ENCODE peak calls at places on chromosome 19, in ten cellular contexts. I, P, U, F, R, V, Q, T, D and L are unnamed samples.

GRCh38 chr19:56477429-56478338 is 539 bp upstream of the ZNF667 start:
- DNase-seq in V (peak), R (peak), D (peak), F (no peak), T (peak), I (no peak), P (peak), U (peak), Q (peak), L (peak)

GRCh38 chr19:41808663-41809566 is 12.5 kb downstream of the CEACAM3 start:
- DNase-seq in P (no peak), I (no peak), V (no peak), T (no peak), R (peak), D (no peak), Q (no peak), F (no peak), U (no peak), L (no peak)

GRCh38 chr19:2332341-2333026 is 4.0 kb downstream of the SPPL2B start:
- DNase-seq in T (no peak), V (no peak), P (no peak), R (peak), U (no peak), D (no peak), I (peak), F (peak), Q (no peak), L (peak)

GRCh38 chr19:51364200-51365106 is 1.7 kb downstream of the ETFB start:
- DNase-seq in F (no peak), R (no peak), I (peak), V (no peak), P (no peak), Q (no peak), U (peak), T (no peak), D (no peak), L (no peak)

GRCh38 chr19:39097721-39098120 is 13.6 kb downstream of the ACP7 start:
- DNase-seq in V (no peak), T (no peak), U (no peak), R (no peak), F (no peak), P (no peak), D (no peak), Q (no peak), I (no peak), L (no peak)

GRCh38 chr19:35030257-35031071 is at the start of gene SCN1B:
- DNase-seq in T (no peak), R (peak), F (peak), U (no peak), Q (peak), P (peak), V (peak), D (peak), I (peak), L (no peak)

GRCh38 chr19:2097330-2098327 is 914 bp downstream of the IZUMO4 start:
- DNase-seq in Q (no peak), V (no peak), I (peak), F (peak), T (no peak), D (peak), U (no peak), R (no peak), P (no peak), L (no peak)

GRCh38 chr19:10836478-10837325 is 690 bp upstream of the TMED1 start:
- DNase-seq in I (peak), T (no peak), R (peak), D (peak), Q (no peak), P (peak), U (no peak), V (peak), F (no peak), L (no peak)

GRCh38 chr19:6723108-6723618 is 2.7 kb upstream of the C3 start:
- DNase-seq in F (no peak), D (peak), R (peak), U (no peak), Q (no peak), V (peak), T (no peak), P (peak), I (peak), L (no peak)

GRCh38 chr19:13825489-13826475 is 30.5 kb downstream of the ZSWIM4 start:
- DNase-seq in T (no peak), P (no peak), D (no peak), Q (no peak), F (no peak), U (no peak), V (no peak), R (no peak), I (peak), L (no peak)

GRCh38 chr19:2610637-2611482 is 91.6 kb downstream of the GNG7 start:
- DNase-seq in I (peak), F (peak), V (peak), Q (peak), T (peak), D (peak), R (peak), P (peak), U (peak), L (peak)

GRCh38 chr19:55585658-55586339 is 5.2 kb upstream of the ZNF579 start:
- DNase-seq in T (peak), P (peak), D (peak), F (peak), V (peak), I (peak), R (peak), Q (peak), U (peak), L (peak)

GRCh38 chr19:29527500-29528328 is 1.9 kb downstream of the VSTM2B start:
- DNase-seq in D (no peak), F (no peak), R (no peak), P (no peak), V (no peak), Q (no peak), I (no peak), T (no peak), U (peak), L (no peak)

GRCh38 chr19:1626417-1627010 is 21.3 kb upstream of the UQCR11 start:
- DNase-seq in U (no peak), R (no peak), P (no peak), F (no peak), Q (no peak), V (no peak), D (no peak), T (no peak), I (no peak), L (no peak)

GRCh38 chr19:58555369-58555885 is 522 bp upstream of the CHMP2A start:
- DNase-seq in T (no peak), Q (no peak), U (no peak), V (no peak), I (no peak), P (no peak), R (peak), D (no peak), F (no peak), L (no peak)

GRCh38 chr19:34336781-34337271 is 28.2 kb upstream of the GPI start:
- DNase-seq in P (peak), R (no peak), V (peak), Q (no peak), F (no peak), T (no peak), D (no peak), U (no peak), I (peak), L (no peak)

GRCh38 chr19:30662211-30662861 is 290.2 kb downstream of the ZNF536 start:
- DNase-seq in U (no peak), T (no peak), R (no peak), F (no peak), P (no peak), D (no peak), I (no peak), V (no peak), Q (no peak), L (no peak)

GRCh38 chr19:38658462-38659306 is 11.2 kb downstream of the ACTN4 start:
- DNase-seq in T (peak), U (no peak), F (no peak), I (no peak), Q (peak), R (no peak), P (peak), D (no peak), V (peak), L (no peak)

GRCh38 chr19:19643158-19644053 is at the start of gene GMIP:
- DNase-seq in V (peak), I (peak), D (peak), F (peak), T (no peak), R (peak), P (peak), Q (no peak), U (peak), L (peak)

GRCh38 chr19:51660975-51661600 is 14.5 kb upstream of the SIGLEC14 start:
- DNase-seq in Q (peak), F (peak), R (peak), T (peak), D (peak), U (peak), P (peak), I (peak), V (peak), L (peak)

GRCh38 chr19:29665826-29666633 is 769 bp downstream of the PLEKHF1 start:
- DNase-seq in V (peak), U (no peak), Q (peak), P (peak), T (no peak), F (no peak), R (peak), D (peak), I (no peak), L (no peak)

GRCh38 chr19:3310711-3311110 is 55.7 kb upstream of the NFIC start:
- DNase-seq in U (no peak), V (no peak), F (no peak), D (no peak), I (no peak), Q (no peak), R (no peak), T (no peak), P (no peak), L (no peak)

GRCh38 chr19:2120821-2121220 is 24.1 kb downstream of the IZUMO4 start:
- DNase-seq in P (no peak), F (no peak), I (no peak), U (no peak), Q (no peak), V (no peak), D (no peak), R (no peak), T (no peak), L (no peak)

GRCh38 chr19:11422163-11423068 is 3.3 kb upstream of the RGL3 start:
- DNase-seq in D (peak), Q (peak), F (peak), P (peak), V (peak), T (no peak), R (peak), I (peak), U (peak), L (peak)

GRCh38 chr19:57747472-57747807 is 825 bp downstream of the ZNF776 start:
- DNase-seq in F (no peak), P (no peak), R (no peak), Q (no peak), I (peak), U (no peak), V (no peak), T (no peak), D (no peak), L (no peak)

GRCh38 chr19:49597703-49597974 is 6.7 kb downstream of the PRR12 start:
- DNase-seq in I (no peak), Q (no peak), D (no peak), U (no peak), V (no peak), R (no peak), F (no peak), T (no peak), P (no peak), L (no peak)
- H3K27ac ChIP-seq in I (no peak), Q (no peak), D (no peak), U (no peak), V (no peak), R (no peak), F (no peak), T (no peak), P (no peak), L (no peak)

GRCh38 chr19:9674669-9675357 is at the start of gene ZNF562:
- DNase-seq in R (peak), T (peak), I (peak), Q (peak), F (peak), V (peak), D (peak), U (peak), P (peak), L (peak)
- H3K27ac ChIP-seq in R (peak), T (peak), I (peak), Q (peak), F (peak), V (peak), D (peak), U (peak), P (peak), L (peak)

GRCh38 chr19:46608178-46608577 is 7.0 kb downstream of the CALM3 start:
- DNase-seq in T (no peak), R (no peak), D (no peak), I (no peak), U (no peak), V (no peak), F (no peak), Q (no peak), P (no peak), L (no peak)
- H3K27ac ChIP-seq in T (no peak), R (no peak), D (no peak), I (no peak), U (peak), V (no peak), F (no peak), Q (no peak), P (no peak), L (peak)

DNA sequence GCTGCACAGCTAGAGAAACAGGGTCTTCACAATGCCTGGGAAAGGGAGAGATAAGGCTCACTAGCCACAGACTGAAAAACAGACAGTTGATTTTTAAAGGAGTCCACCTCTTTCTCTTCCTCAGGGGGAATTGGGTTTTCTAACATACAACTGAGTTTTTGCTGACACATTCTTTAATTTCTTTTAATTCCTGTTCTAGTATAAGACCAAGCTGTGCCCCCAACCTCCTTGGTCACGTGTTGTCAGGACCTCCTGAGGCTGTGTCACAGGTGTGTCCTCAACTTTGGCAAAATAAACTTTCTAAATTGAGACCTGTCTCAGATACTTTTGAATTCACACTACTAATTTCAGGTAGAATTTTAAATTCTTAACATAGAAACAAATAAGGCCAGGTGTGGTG is 12.1 kb upstream of the ZNF492 start:
- DNase-seq in F (no peak), R (no peak), V (no peak), D (no peak), Q (no peak), P (no peak), T (no peak), I (no peak), U (no peak), L (no peak)
- H3K27ac ChIP-seq in F (no peak), R (no peak), V (no peak), D (no peak), Q (no peak), P (no peak), T (no peak), I (no peak), U (no peak), L (no peak)

DNA sequence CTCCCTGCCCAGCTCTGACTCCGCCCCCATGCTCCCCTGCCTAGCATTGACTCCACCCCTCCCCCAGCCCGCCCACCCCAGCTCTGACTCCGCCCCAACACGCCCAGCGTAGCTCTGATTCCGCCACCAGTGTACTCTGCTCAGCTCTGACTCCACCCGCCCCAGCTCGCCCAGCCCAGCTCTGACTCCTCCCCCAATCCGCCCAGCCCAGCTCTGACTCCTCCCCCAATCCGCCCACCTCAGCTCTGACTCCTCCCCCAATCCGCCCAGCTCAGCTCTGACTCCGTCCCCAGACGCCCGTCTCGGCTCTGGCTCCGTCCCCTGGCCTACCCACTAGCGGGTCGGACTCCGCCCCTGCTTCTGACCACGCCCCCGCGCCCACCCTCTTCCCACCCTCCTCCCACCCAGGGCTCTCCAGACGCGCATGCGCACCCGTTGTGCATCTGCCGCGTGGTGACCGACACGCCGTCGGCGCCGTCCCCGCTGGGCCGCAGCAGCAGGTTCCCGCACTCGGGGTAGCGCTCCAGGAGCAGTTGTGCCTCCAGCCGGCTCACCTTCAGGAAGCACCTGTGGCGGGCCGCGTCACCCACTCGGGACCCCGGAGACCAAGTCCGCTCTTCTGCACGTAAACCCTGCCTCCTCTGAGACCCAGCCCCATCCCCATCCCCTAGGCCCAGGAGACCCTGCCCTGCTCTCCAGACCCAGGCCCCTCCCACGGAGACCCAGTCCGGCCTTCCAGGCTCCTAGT is 10.2 kb downstream of the STAP2 start:
- DNase-seq in U (peak), Q (peak), F (peak), I (peak), T (peak), R (peak), D (peak), V (peak), P (peak), L (peak)
- H3K27ac ChIP-seq in U (peak), Q (peak), F (peak), I (no peak), T (no peak), R (peak), D (peak), V (no peak), P (peak), L (no peak)

GRCh38 chr19:18101268-18101667 is 3.7 kb downstream of the MAST3 start:
- DNase-seq in Q (no peak), R (no peak), I (no peak), D (no peak), P (no peak), V (no peak), U (no peak), F (no peak), T (no peak), L (no peak)

GRCh38 chr19:18100710-18101109 is 3.1 kb downstream of the MAST3 start:
- DNase-seq in V (no peak), R (no peak), F (no peak), U (peak), T (no peak), Q (no peak), D (no peak), I (no peak), P (no peak), L (no peak)

GRCh38 chr19:18102916-18103542 is 5.5 kb downstream of the MAST3 start:
- DNase-seq in Q (no peak), D (no peak), R (no peak), P (no peak), F (no peak), I (no peak), U (no peak), T (no peak), V (no peak), L (no peak)

GRCh38 chr19:18107235-18108083 is 9.9 kb downstream of the MAST3 start:
- DNase-seq in V (no peak), I (no peak), F (no peak), T (no peak), P (no peak), Q (no peak), R (no peak), D (no peak), U (no peak), L (no peak)

GRCh38 chr19:18104793-18105131 is 7.2 kb downstream of the MAST3 start:
- DNase-seq in D (no peak), I (no peak), V (no peak), F (no peak), R (no peak), T (no peak), P (no peak), U (no peak), Q (no peak), L (no peak)
- H3K27ac ChIP-seq in D (no peak), I (no peak), V (no peak), F (no peak), R (peak), T (no peak), P (peak), U (peak), Q (no peak), L (peak)

DNA sequence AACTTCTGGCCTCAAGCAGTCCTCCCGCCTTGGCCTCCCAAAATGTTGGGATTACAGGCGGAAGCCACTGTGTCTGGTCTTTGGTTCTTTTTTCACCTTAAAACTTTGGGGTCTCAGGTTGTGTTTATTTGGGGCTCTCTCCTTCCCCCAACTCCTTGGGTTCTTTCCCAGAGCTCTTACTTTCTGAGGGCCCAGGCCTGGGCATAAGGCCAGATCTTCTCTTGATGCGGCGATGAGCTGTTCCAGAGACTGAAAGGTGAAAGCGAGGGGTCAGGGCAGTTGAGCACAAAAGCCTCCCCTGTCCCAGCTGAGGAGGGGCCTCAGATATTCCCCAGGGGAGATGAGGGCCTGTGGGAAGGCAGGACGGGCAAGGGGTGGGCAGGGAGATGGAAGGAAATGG is 7.1 kb downstream of the POLR1G start:
- DNase-seq in P (no peak), V (no peak), R (no peak), D (no peak), I (no peak), T (no peak), U (no peak), F (no peak), Q (no peak), L (no peak)
- H3K27ac ChIP-seq in P (no peak), V (no peak), R (peak), D (no peak), I (no peak), T (no peak), U (no peak), F (no peak), Q (no peak), L (no peak)

DNA sequence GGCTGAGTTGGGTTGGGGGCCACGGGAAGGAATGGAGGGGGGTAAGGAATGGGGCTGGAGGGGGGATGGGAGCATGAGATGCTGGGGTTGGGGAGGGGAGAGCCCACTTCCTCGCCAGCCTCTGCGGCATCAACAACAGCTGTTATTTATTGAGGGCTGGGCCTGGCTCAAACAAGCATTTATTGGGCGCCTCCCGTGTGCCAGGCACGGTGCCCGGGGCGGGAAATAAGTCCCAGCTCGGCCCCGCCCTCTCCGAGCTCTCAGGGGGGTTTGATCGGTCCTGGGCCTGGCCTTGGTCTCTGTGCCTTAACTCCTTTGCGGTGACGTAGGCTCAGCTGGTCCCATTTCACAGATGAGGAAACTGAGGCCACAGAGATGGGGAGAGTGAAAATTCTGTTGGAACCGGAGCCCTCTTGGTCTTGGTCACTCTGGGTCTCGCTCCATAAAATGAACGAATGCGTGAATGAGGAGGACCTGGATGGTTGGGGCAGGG is 922 bp upstream of the ADAMTS10 start:
- DNase-seq in R (no peak), V (no peak), I (no peak), F (no peak), U (no peak), Q (no peak), P (peak), D (peak), T (no peak), L (no peak)
- H3K27ac ChIP-seq in R (peak), V (no peak), I (no peak), F (peak), U (peak), Q (peak), P (no peak), D (peak), T (no peak), L (no peak)

GRCh38 chr19:7888145-7888825 is at the start of gene LRRC8E:
- DNase-seq in I (no peak), Q (peak), U (no peak), V (peak), P (peak), F (no peak), D (no peak), R (no peak), T (no peak), L (no peak)
- H3K27ac ChIP-seq in I (no peak), Q (peak), U (no peak), V (peak), P (no peak), F (no peak), D (no peak), R (no peak), T (no peak), L (no peak)